ENCODE peak calls at places on chromosomes 3 and 15, in five cellular contexts. A is uterus, N is colonic mucosa, J is cardiac muscle cell, G is HAP-1. X is an unnamed sample.

GRCh38 chr15:58427987-58428386 is 3.8 kb upstream of the LIPC start:
- DNase-seq in A (no peak), N (peak; percentile 11), J (no peak), G (no peak), X (no peak)

GRCh38 chr15:74291101-74292071 is 55.3 kb downstream of the CCDC33 start:
- DNase-seq in A (peak; percentile 61), N (peak; percentile 72), J (peak; percentile 94), G (peak; percentile 97), X (peak; percentile 74)

GRCh38 chr15:51658664-51659063 is 22.6 kb upstream of the SCG3 start:
- DNase-seq in A (no peak), N (no peak), J (no peak), G (no peak), X (no peak)

GRCh38 chr3:105842943-105843342 is 25.9 kb downstream of the CBLB start:
- DNase-seq in A (no peak), N (no peak), J (no peak), G (no peak), X (no peak)

GRCh38 chr3:112734718-112735350 is 93.9 kb upstream of the CCDC80 start:
- DNase-seq in A (peak; percentile 52), N (peak; percentile 69), J (peak; percentile 96), G (peak; percentile 84), X (peak; percentile 51)

GRCh38 chr3:139523166-139523565 is 16.4 kb downstream of the RBP1 start:
- DNase-seq in A (no peak), N (no peak), J (no peak), G (no peak), X (no peak)

GRCh38 chr15:76038512-76038911 is 21.3 kb upstream of the TMEM266 start:
- DNase-seq in A (no peak), N (no peak), J (no peak), G (no peak), X (no peak)

GRCh38 chr3:71423151-71423906 is 160.2 kb downstream of the FOXP1 start:
- DNase-seq in A (peak; percentile 33), N (peak; percentile 49), J (peak; percentile 37), G (peak; percentile 59), X (no peak)

GRCh38 chr3:130773371-130773770 is 26.7 kb upstream of the PIK3R4 start:
- DNase-seq in A (no peak), N (no peak), J (peak; percentile 85), G (no peak), X (no peak)

GRCh38 chr3:115713247-115713646 is 89.9 kb downstream of the GAP43 start:
- DNase-seq in A (no peak), N (no peak), J (peak; percentile 29), G (no peak), X (no peak)

GRCh38 chr15:76150508-76150907 is 90.7 kb downstream of the TMEM266 start:
- DNase-seq in A (no peak), N (no peak), J (no peak), G (no peak), X (no peak)

GRCh38 chr3:132290833-132291232 is 26.4 kb upstream of the ACP3 start:
- DNase-seq in A (no peak), N (no peak), J (peak; percentile 85), G (no peak), X (no peak)

GRCh38 chr15:60935130-60935529 is 294.0 kb downstream of the RORA start:
- DNase-seq in A (no peak), N (no peak), J (no peak), G (no peak), X (no peak)

GRCh38 chr3:135895734-135896121 is 69.8 kb upstream of the PPP2R3A start:
- DNase-seq in A (no peak), N (no peak), J (peak; percentile 6), G (no peak), X (no peak)

GRCh38 chr3:190486201-190486865 is 27.6 kb upstream of the IL1RAP start:
- DNase-seq in A (no peak), N (no peak), J (peak; percentile 7), G (no peak), X (peak; percentile 5)

GRCh38 chr15:78492841-78493240 is 14.5 kb upstream of the HYKK start:
- DNase-seq in A (no peak), N (no peak), J (peak; percentile 63), G (no peak), X (no peak)

GRCh38 chr3:59289836-59290235 is 240.0 kb upstream of the CFAP20DC start:
- DNase-seq in A (no peak), N (no peak), J (no peak), G (no peak), X (no peak)

GRCh38 chr3:150078983-150079739 is 108.5 kb upstream of the PFN2 start:
- DNase-seq in A (peak; percentile 65), N (no peak), J (peak; percentile 89), G (no peak), X (peak; percentile 81)

GRCh38 chr15:89003865-89004725 is 84.2 kb upstream of the ABHD2 start:
- DNase-seq in A (no peak), N (peak; percentile 24), J (peak; percentile 80), G (peak; percentile 70), X (peak; percentile 39)

GRCh38 chr3:99355465-99355864 is 282.9 kb upstream of the COL8A1 start:
- DNase-seq in A (no peak), N (no peak), J (no peak), G (no peak), X (no peak)

GRCh38 chr3:16844771-16845170 is 40.0 kb upstream of the PLCL2 start:
- DNase-seq in A (no peak), N (no peak), J (no peak), G (no peak), X (no peak)

GRCh38 chr3:143436231-143436930 is 316.8 kb downstream of the CHST2 start:
- DNase-seq in A (no peak), N (no peak), J (peak; percentile 33), G (no peak), X (no peak)

GRCh38 chr3:46162975-46163550 is 45.0 kb downstream of the CCR1 start:
- DNase-seq in A (no peak), N (no peak), J (no peak), G (no peak), X (peak; percentile 92)

GRCh38 chr3:184144505-184144904 is 9.3 kb downstream of the EIF2B5 start:
- DNase-seq in A (no peak), N (no peak), J (no peak), G (no peak), X (no peak)

GRCh38 chr15:40440300-40441011 is at the start of gene BAHD1:
- DNase-seq in A (peak; percentile 96), N (peak; percentile 98), J (peak; percentile 97), G (peak; percentile 99), X (peak; percentile 84)

GRCh38 chr3:13281657-13282527 is 138.2 kb downstream of the NUP210 start:
- DNase-seq in A (no peak), N (peak; percentile 36), J (peak; percentile 20), G (peak; percentile 67), X (no peak)

GRCh38 chr15:83206387-83206970 is 1.1 kb downstream of the HDGFL3 start:
- DNase-seq in A (no peak), N (peak; percentile 21), J (no peak), G (peak; percentile 53), X (no peak)
- H3K4me1 ChIP-seq in A (no peaks in the 10 kb centered on the region), N (no peaks in the 10 kb centered on the region), J (peaks cover 16% of the 10 kb centered on the region), G (peaks cover 46% of the 10 kb centered on the region), X (peaks cover 15% of the 10 kb centered on the region)

DNA sequence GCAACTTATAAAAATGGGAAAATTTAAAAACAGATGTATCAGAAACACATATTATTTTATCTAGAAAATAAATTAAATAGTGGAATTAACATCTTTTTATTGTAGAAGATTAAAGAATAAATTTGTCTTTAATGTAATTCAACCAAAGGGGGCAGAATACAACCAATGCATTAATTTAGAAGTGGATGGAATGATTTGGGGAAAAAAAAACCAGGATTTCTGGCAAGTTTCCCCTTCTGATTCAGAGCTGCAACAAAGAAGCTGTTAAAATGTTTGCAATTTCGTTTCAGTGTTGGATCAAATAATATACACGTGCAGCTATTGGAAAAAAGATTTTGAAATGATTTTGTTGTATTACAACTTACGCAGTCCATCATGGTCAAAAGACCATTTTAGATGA is 71.6 kb upstream of the ZNF280D start:
- DNase-seq in A (no peak), N (no peak), J (peak; percentile 29), G (no peak), X (no peak)
- H3K4me3 ChIP-seq in A (no peak overlapping the region), N (no peak overlapping the region), J (no peak overlapping the region), G (no peak overlapping the region), X (no peak overlapping the region)

DNA sequence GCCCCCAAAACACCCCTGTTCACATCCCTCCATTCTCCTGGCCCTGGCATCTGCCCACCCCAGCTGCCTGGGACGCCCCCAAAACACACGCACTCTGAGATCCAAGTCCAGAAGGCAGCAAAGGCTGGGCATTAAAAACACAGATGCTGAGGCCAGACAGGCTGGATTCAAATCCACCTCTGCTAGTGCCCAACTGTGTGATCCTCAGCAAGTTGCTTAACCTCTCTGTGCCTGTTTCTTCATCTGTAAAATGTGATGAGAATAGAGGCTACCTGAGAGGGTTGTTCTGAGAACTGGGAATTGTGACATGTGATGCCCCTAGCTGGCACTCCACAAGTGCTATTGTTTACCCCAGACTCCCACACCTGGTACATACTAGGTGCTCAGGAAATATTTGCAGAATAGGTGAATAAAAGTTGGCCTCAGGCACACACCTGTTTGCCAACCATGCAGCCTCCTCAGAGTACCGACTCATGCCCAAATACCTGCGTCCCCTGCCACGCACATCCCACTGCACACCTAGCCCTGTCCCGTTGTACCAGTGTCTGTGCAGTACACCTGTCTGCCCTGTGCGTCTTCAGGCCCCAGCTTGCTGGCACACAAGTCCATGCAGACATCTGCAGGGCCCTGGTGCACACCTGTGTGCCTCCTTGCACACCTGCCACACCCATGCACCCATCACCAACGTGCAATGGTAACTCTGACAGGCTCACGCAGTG is 2.1 kb downstream of the PLXND1 start:
- DNase-seq in A (no peak), N (no peak), J (no peak), G (no peak), X (no peak)
- H3K4me1 ChIP-seq in A (no peaks in the 10 kb centered on the region), N (no peaks in the 10 kb centered on the region), J (peaks cover 10% of the 10 kb centered on the region), G (peaks cover 22% of the 10 kb centered on the region), X (peaks cover 80% of the 10 kb centered on the region)

GRCh38 chr3:30544811-30545210 is 61.6 kb upstream of the TGFBR2 start:
- DNase-seq in A (peak; percentile 37), N (no peak), J (peak; percentile 78), G (no peak), X (no peak)
- H3K4me3 ChIP-seq in A (no peak overlapping the region), N (no peak overlapping the region), J (no peak overlapping the region), G (no peak overlapping the region), X (no peak overlapping the region)